ENCODE peak calls at places on chromosomes 4 and X, in nine cellular contexts. A is endothelial cell of umbilical vein, B is GM12864, O is fibroblast of pulmonary artery, Y is heart right ventricle, K is suprapubic skin, Z is cardiac muscle cell, F is right atrium auricular region, S is coronary artery. Q is an unnamed sample.

GRCh38 chrX:110703641-110704040 is 92.0 kb downstream of the CHRDL1 start:
- DNase-seq in A (no peak), B (no peak), O (no peak), Y (no peak), K (no peak), Z (peak; percentile 25), F (no peak), S (no peak), Q (no peak)

GRCh38 chr4:1720163-1720983 is 750 bp downstream of the TMEM129 start:
- DNase-seq in A (peak; percentile 51), B (no peak), O (peak; percentile 31), Y (no peak), K (no peak), Z (peak; percentile 71), F (no peak), S (no peak), Q (peak; percentile 91)

GRCh38 chr4:183541081-183542045 is 36.5 kb downstream of the ING2 start:
- DNase-seq in A (no peak), B (no peak), O (peak; percentile 35), Y (no peak), K (no peak), Z (peak; percentile 49), F (peak; percentile 55), S (no peak), Q (no peak)

GRCh38 chr4:182872886-182873285 is 44.3 kb downstream of the DCTD start:
- DNase-seq in A (no peak), B (no peak), O (no peak), Y (no peak), K (no peak), Z (no peak), F (no peak), S (no peak), Q (no peak)

GRCh38 chrX:120271218-120271617 is 20.6 kb downstream of the ZBTB33 start:
- DNase-seq in A (no peak), B (no peak), O (no peak), Y (no peak), K (no peak), Z (peak; percentile 38), F (no peak), S (no peak), Q (no peak)

GRCh38 chr4:141730805-141731204 is 94.4 kb downstream of the IL15 start:
- DNase-seq in A (no peak), B (no peak), O (no peak), Y (no peak), K (no peak), Z (no peak), F (no peak), S (no peak), Q (no peak)

GRCh38 chrX:139831017-139831416 is 101.8 kb downstream of the ATP11C start:
- DNase-seq in A (no peak), B (no peak), O (peak; percentile 7), Y (no peak), K (no peak), Z (no peak), F (no peak), S (no peak), Q (no peak)

GRCh38 chrX:54181196-54181953 is 1.7 kb downstream of the FAM120C start:
- DNase-seq in A (peak; percentile 18), B (no peak), O (peak; percentile 29), Y (no peak), K (no peak), Z (no peak), F (no peak), S (no peak), Q (no peak)

GRCh38 chr4:84995386-84995785 is 28.9 kb upstream of the WDFY3 start:
- DNase-seq in A (no peak), B (no peak), O (no peak), Y (no peak), K (no peak), Z (no peak), F (no peak), S (no peak), Q (no peak)

GRCh38 chr4:6134612-6135220 is 65.6 kb downstream of the JAKMIP1 start:
- DNase-seq in A (no peak), B (peak; percentile 72), O (no peak), Y (no peak), K (no peak), Z (no peak), F (no peak), S (no peak), Q (no peak)

GRCh38 chr4:124526321-124526720 is 186.2 kb downstream of the ANKRD50 start:
- DNase-seq in A (peak; percentile 83), B (no peak), O (no peak), Y (no peak), K (no peak), Z (no peak), F (no peak), S (no peak), Q (no peak)

DNA sequence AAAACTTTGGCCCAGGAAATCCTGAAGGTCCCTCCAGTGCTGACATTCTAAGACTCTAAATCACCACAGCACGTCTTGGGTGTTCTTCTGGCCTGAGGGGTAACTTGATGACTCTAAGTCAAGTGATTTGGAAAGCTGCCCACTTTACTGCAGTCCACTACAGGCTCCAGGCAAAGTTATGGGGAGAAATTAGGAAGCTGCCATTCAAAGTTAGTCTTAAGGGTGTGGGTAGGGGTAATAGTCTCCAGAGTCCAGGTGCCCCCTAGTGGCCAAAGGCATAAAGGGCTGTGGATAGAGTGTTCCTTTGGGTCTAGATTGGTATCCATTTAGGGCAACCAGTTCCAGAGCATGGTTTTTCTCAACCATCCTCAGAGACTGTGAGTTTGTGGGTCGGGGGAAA is 38.7 kb upstream of the SLC16A2 start:
- DNase-seq in A (peak; percentile 34), B (peak; percentile 4), O (peak; percentile 63), Y (peak; percentile 32), K (no peak), Z (peak; percentile 72), F (peak; percentile 75), S (no peak), Q (peak; percentile 67)
- TF ChIP-seq CTCF in A (peak; percentile 55), B (peak; percentile 81), O (peak; percentile 80), Y (peak; percentile 49), K (peak; percentile 55), Z (peak; percentile 74), F (peak; percentile 78), S (peak; percentile 69), Q (peak; percentile 75)

GRCh38 chrX:73855546-73855945 is 292.5 kb downstream of the CHIC1 start:
- DNase-seq in A (peak; percentile 62), B (no peak), O (peak; percentile 72), Y (peak; percentile 47), K (no peak), Z (peak; percentile 75), F (peak; percentile 84), S (peak; percentile 79), Q (peak; percentile 57)
- TF ChIP-seq CTCF in A (peak; percentile 60), B (peak; percentile 48), O (peak; percentile 60), Y (peak; percentile 40), K (peak; percentile 42), Z (peak; percentile 64), F (peak; percentile 88), S (peak; percentile 47), Q (peak; percentile 78)

DNA sequence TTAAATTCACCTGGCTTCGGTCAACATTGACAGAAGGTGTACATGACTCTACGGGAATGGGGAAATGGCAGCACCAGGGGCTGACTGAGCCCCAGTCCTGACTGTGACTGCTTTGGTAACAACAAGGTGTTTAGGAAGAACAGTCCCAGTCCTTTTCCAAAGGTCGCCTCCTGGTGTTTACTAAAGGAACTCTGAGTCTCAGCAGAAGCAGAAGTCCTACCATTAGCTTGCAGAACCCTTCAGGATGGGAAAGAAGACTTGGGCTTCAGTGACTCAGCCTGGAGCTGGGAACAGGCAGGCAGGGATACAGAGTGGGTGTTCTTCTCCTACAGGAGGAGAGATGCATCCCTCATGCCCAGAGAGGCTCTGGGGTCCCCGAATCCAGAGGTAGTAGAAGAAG is 103.3 kb downstream of the MGST2 start:
- DNase-seq in A (no peak), B (no peak), O (no peak), Y (no peak), K (no peak), Z (no peak), F (peak; percentile 38), S (peak; percentile 57), Q (no peak)
- TF ChIP-seq CTCF in A (no peak), B (peak; percentile 28), O (peak; percentile 21), Y (no peak), K (no peak), Z (peak; percentile 18), F (no peak), S (no peak), Q (no peak)

GRCh38 chrX:104679175-104679574 is 113.2 kb downstream of the IL1RAPL2 start:
- DNase-seq in A (no peak), B (no peak), O (no peak), Y (no peak), K (no peak), Z (no peak), F (no peak), S (no peak), Q (no peak)

GRCh38 chrX:104684077-104684476 is 118.1 kb downstream of the IL1RAPL2 start:
- DNase-seq in A (no peak), B (no peak), O (no peak), Y (no peak), K (no peak), Z (no peak), F (no peak), S (no peak), Q (no peak)

GRCh38 chrX:104681214-104681613 is 115.2 kb downstream of the IL1RAPL2 start:
- DNase-seq in A (no peak), B (no peak), O (no peak), Y (no peak), K (no peak), Z (no peak), F (no peak), S (no peak), Q (no peak)
- TF ChIP-seq CTCF in A (no peak), B (no peak), O (no peak), Y (no peak), K (no peak), Z (no peak), F (no peak), S (no peak), Q (no peak)

GRCh38 chr4:154622598-154622997 is 10.1 kb upstream of the FGG start:
- DNase-seq in A (peak; percentile 27), B (peak; percentile 18), O (peak; percentile 60), Y (no peak), K (no peak), Z (peak; percentile 67), F (no peak), S (no peak), Q (no peak)
- TF ChIP-seq CTCF in A (peak; percentile 24), B (peak; percentile 57), O (peak; percentile 57), Y (no peak), K (peak; percentile 17), Z (peak; percentile 56), F (peak; percentile 51), S (no peak), Q (peak; percentile 42)